ENCODE peak calls at places on chromosomes 3 and 15, in four cellular contexts. H, B, Q and T are unnamed samples.

GRCh38 chr15:73305331-73306211 is 63.2 kb downstream of the HCN4 start:
- DNase-seq in Q (peak; percentile 45), B (peak; percentile 83), H (no peak), T (peak; percentile 81)

GRCh38 chr15:45099549-45100165 is 14.3 kb downstream of the DUOX2 start:
- DNase-seq in H (no peak), B (no peak), Q (no peak), T (no peak)

GRCh38 chr15:74608776-74609175 is 6.9 kb upstream of the CLK3 start:
- DNase-seq in Q (no peak), B (no peak), H (no peak), T (no peak)

GRCh38 chr3:129085165-129085715 is 24.7 kb downstream of the GP9 start:
- DNase-seq in Q (no peak), B (no peak), H (no peak), T (no peak)

GRCh38 chr3:122992628-122993570 is 34.7 kb downstream of the SEMA5B start:
- DNase-seq in B (no peak), Q (no peak), H (no peak), T (no peak)

GRCh38 chr3:46900007-46900292 is 22.4 kb downstream of the PTH1R start:
- DNase-seq in H (no peak), Q (no peak), B (no peak), T (no peak)

GRCh38 chr3:131692356-131692755 is 189.6 kb upstream of the MRPL3 start:
- DNase-seq in B (no peak), Q (no peak), H (no peak), T (no peak)

GRCh38 chr3:168544097-168544957 is 448.6 kb upstream of the GOLIM4 start:
- DNase-seq in Q (no peak), H (no peak), B (no peak), T (peak; percentile 42)

GRCh38 chr3:32374788-32375595 is 16.7 kb upstream of the CMTM7 start:
- DNase-seq in B (peak; percentile 59), H (peak; percentile 86), Q (peak; percentile 82), T (peak; percentile 89)

GRCh38 chr3:179769411-179770247 is 116.8 kb downstream of the USP13 start:
- DNase-seq in Q (no peak), H (no peak), B (no peak), T (no peak)

GRCh38 chr3:171535799-171536198 is 75.6 kb upstream of the TNIK start:
- DNase-seq in Q (no peak), B (no peak), H (no peak), T (no peak)

GRCh38 chr3:187403768-187404270 is 35.6 kb downstream of the RTP4 start:
- DNase-seq in Q (no peak), B (no peak), H (no peak), T (no peak)

GRCh38 chr15:31853370-31853769 is 176.9 kb upstream of the CHRNA7 start:
- DNase-seq in H (no peak), B (no peak), Q (no peak), T (no peak)

GRCh38 chr3:197417896-197418618 is 119.6 kb upstream of the DLG1 start:
- DNase-seq in B (no peak), H (no peak), Q (no peak), T (no peak)

GRCh38 chr3:45165497-45166282 is 19.5 kb upstream of the CDCP1 start:
- DNase-seq in H (no peak), Q (no peak), B (no peak), T (no peak)